ENCODE peak calls at places on chromosomes 3 and 15, in ten cellular contexts. M is NCI-H2171 treated with DMSO at 0.1 percent for 48 hours, R is OCI-M1, C is HEK293T, W is cardiac fibroblast, T is HTR-8/SVneo, Y is NCI-H446 treated with DMSO at 0.1 percent for 48 hours, N is occipital lobe, J is hippocampal formation, X is BJ. P is an unnamed sample.

GRCh38 chr3:100993309-100993708 is at the start of gene ABI3BP:
- DNase-seq in C (peak), W (peak), X (peak), M (no peak), J (no peak), Y (no peak), N (no peak), R (peak), T (peak), P (no peak)

GRCh38 chr3:27431116-27431515 is 53.1 kb downstream of the SLC4A7 start:
- DNase-seq in N (peak), Y (peak), W (peak), X (peak), J (no peak), M (no peak), T (peak), R (no peak), C (no peak), P (no peak)

GRCh38 chr3:45910892-45911291 is 24.5 kb downstream of the CCR9 start:
- DNase-seq in N (no peak), W (no peak), Y (no peak), T (no peak), R (no peak), J (no peak), X (no peak), M (no peak), C (no peak), P (no peak)

GRCh38 chr3:41580274-41580959 is 381.1 kb downstream of the CTNNB1 start:
- DNase-seq in T (no peak), C (no peak), W (no peak), M (peak), Y (no peak), N (no peak), X (no peak), R (no peak), J (no peak), P (no peak)

GRCh38 chr3:11567516-11568467 is 75.9 kb downstream of the VGLL4 start:
- DNase-seq in C (no peak), X (no peak), M (no peak), N (peak), T (peak), W (peak), R (no peak), J (no peak), Y (no peak), P (peak)

GRCh38 chr15:31307270-31308184 is 19.1 kb upstream of the KLF13 start:
- DNase-seq in N (no peak), T (no peak), R (no peak), J (no peak), C (no peak), X (no peak), M (no peak), Y (no peak), W (no peak), P (no peak)

GRCh38 chr15:56602253-56602652 is 131.1 kb downstream of the ZNF280D start:
- DNase-seq in R (peak), J (no peak), T (no peak), C (no peak), N (no peak), M (no peak), W (no peak), X (no peak), Y (no peak), P (no peak)

GRCh38 chr15:33154366-33155166 is 39.9 kb downstream of the FMN1 start:
- DNase-seq in C (no peak), W (peak), X (peak), M (no peak), Y (no peak), N (no peak), J (peak), R (peak), T (peak), P (no peak)

GRCh38 chr3:111238896-111239295 is 167.3 kb downstream of the NECTIN3 start:
- DNase-seq in W (no peak), M (no peak), N (no peak), C (no peak), T (no peak), Y (no peak), X (no peak), J (no peak), R (no peak), P (no peak)

GRCh38 chr3:26438325-26438940 is 184.1 kb upstream of the LRRC3B start:
- DNase-seq in N (no peak), M (peak), W (no peak), T (no peak), R (peak), J (no peak), Y (no peak), C (no peak), X (no peak), P (no peak)

GRCh38 chr3:132785292-132785691 is 63.1 kb upstream of the NPHP3 start:
- DNase-seq in R (peak), T (no peak), J (no peak), C (no peak), M (no peak), Y (no peak), W (no peak), X (peak), N (no peak), P (no peak)

GRCh38 chr3:94150113-94150512 is 87.3 kb downstream of the NSUN3 start:
- DNase-seq in C (no peak), W (no peak), M (no peak), J (no peak), Y (no peak), X (no peak), R (no peak), T (no peak), N (no peak), P (no peak)

GRCh38 chr15:40247406-40247971 is 8.6 kb downstream of the PAK6 start:
- DNase-seq in T (no peak), M (no peak), C (no peak), R (no peak), W (no peak), X (no peak), J (no peak), N (no peak), Y (no peak), P (no peak)

GRCh38 chr15:56978898-56979662 is 60.6 kb downstream of the TCF12 start:
- DNase-seq in W (no peak), T (no peak), M (no peak), X (no peak), C (no peak), R (no peak), Y (no peak), N (no peak), J (no peak), P (no peak)

GRCh38 chr3:58173670-58174472 is 36.9 kb downstream of the DNASE1L3 start:
- DNase-seq in R (peak), J (no peak), C (peak), T (peak), M (peak), X (no peak), W (peak), Y (no peak), N (no peak), P (no peak)

GRCh38 chr15:63339006-63339766 is 42.5 kb downstream of the CA12 start:
- DNase-seq in W (no peak), M (no peak), Y (no peak), R (no peak), J (no peak), X (no peak), C (no peak), T (no peak), N (peak), P (no peak)

GRCh38 chr3:36957862-36958686 is 13.2 kb upstream of the TRANK1 start:
- DNase-seq in Y (no peak), M (no peak), N (no peak), J (no peak), W (no peak), X (no peak), T (no peak), R (peak), C (no peak), P (no peak)

GRCh38 chr3:125513490-125514115 is 6.4 kb downstream of the SNX4 start:
- DNase-seq in X (no peak), M (no peak), J (no peak), Y (no peak), W (no peak), T (no peak), R (no peak), N (no peak), C (no peak), P (no peak)